ENCODE peak calls at places on chromosomes 5 and 9, in nine cellular contexts. Q is spleen, H is heart left ventricle, I is osteocyte, M is breast epithelium, X is AG04449, J is GM10248, G is ovary, D is progenitor cell of endocrine pancreas. U is an unnamed sample.

GRCh38 chr5:93581738-93582414 is 857 bp upstream of the NR2F1-AS1 start:
- DNase-seq in Q (no peak), H (no peak), I (no peak), M (no peak), X (no peak), J (no peak), G (peak; percentile 71), D (no peak), U (peak; percentile 57)

GRCh38 chr5:78331523-78332080 is 28.8 kb upstream of the SCAMP1 start:
- DNase-seq in Q (no peak), H (no peak), I (no peak), M (no peak), X (no peak), J (no peak), G (no peak), D (no peak), U (no peak)

GRCh38 chr5:39190311-39191102 is 28.9 kb downstream of the FYB1 start:
- DNase-seq in Q (no peak), H (no peak), I (no peak), M (no peak), X (no peak), J (no peak), G (no peak), D (no peak), U (no peak)

GRCh38 chr9:90893706-90894105 is 92.1 kb downstream of the SYK start:
- DNase-seq in Q (no peak), H (no peak), I (peak; percentile 71), M (no peak), X (no peak), J (no peak), G (no peak), D (no peak), U (no peak)

GRCh38 chr9:94926457-94926852 is 200.0 kb downstream of the AOPEP start:
- DNase-seq in Q (no peak), H (no peak), I (no peak), M (no peak), X (no peak), J (no peak), G (no peak), D (no peak), U (no peak)

GRCh38 chr9:127561491-127562270 is 50.4 kb upstream of the STXBP1 start:
- DNase-seq in Q (no peak), H (peak; percentile 92), I (peak; percentile 98), M (peak; percentile 90), X (peak; percentile 92), J (no peak), G (peak; percentile 91), D (no peak), U (peak; percentile 99)

GRCh38 chr5:132010645-132011560 is 555 bp downstream of the ACSL6 start:
- DNase-seq in Q (no peak), H (no peak), I (peak; percentile 75), M (no peak), X (no peak), J (no peak), G (no peak), D (no peak), U (no peak)

GRCh38 chr5:132477784-132478497 is 12.6 kb downstream of the IRF1 start:
- DNase-seq in Q (peak; percentile 82), H (peak; percentile 24), I (no peak), M (no peak), X (no peak), J (no peak), G (no peak), D (no peak), U (no peak)

GRCh38 chr9:115058175-115058574 is 59.8 kb downstream of the TNC start:
- DNase-seq in Q (no peak), H (no peak), I (no peak), M (no peak), X (no peak), J (no peak), G (no peak), D (no peak), U (no peak)

GRCh38 chr5:148957591-148958202 is 105.2 kb downstream of the SH3TC2 start:
- DNase-seq in Q (peak; percentile 79), H (no peak), I (no peak), M (no peak), X (no peak), J (peak; percentile 54), G (no peak), D (peak; percentile 32), U (peak; percentile 71)

GRCh38 chr5:1295650-1296037 is 776 bp upstream of the TERT start:
- DNase-seq in Q (peak; percentile 76), H (no peak), I (peak; percentile 83), M (no peak), X (no peak), J (no peak), G (no peak), D (no peak), U (no peak)

GRCh38 chr9:130478731-130479575 is 34.2 kb downstream of the ASS1 start:
- DNase-seq in Q (no peak), H (no peak), I (no peak), M (no peak), X (no peak), J (no peak), G (no peak), D (no peak), U (no peak)

GRCh38 chr9:130482463-130482862 is 37.7 kb downstream of the ASS1 start:
- DNase-seq in Q (no peak), H (no peak), I (no peak), M (no peak), X (no peak), J (no peak), G (no peak), D (no peak), U (no peak)

GRCh38 chr9:130478152-130478551 is 33.4 kb downstream of the ASS1 start:
- DNase-seq in Q (no peak), H (no peak), I (no peak), M (no peak), X (no peak), J (no peak), G (no peak), D (no peak), U (no peak)

GRCh38 chr9:130479587-130479986 is 34.8 kb downstream of the ASS1 start:
- DNase-seq in Q (no peak), H (no peak), I (no peak), M (no peak), X (no peak), J (no peak), G (no peak), D (no peak), U (no peak)

DNA sequence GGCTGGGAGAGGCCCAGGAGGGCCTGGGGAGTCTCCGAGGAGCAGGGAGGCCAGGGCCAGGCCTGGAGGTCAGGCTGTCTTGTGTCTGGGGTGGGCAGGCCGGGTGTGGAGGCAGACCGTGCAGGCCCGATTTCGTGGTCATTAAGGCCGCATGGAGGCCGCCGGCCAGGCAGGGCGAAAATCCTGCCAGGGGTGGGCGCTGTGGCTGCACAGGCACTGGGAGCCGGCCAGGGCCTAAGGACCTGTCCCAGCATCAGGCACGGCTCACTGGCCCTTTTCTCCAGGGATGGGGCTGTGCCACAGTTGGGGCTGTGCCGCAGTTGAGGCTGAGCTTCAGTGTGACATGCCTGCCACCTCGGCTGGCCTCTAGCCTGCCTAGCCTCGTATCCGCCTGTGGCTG is 35.9 kb downstream of the ASS1 start:
- DNase-seq in Q (no peak), H (no peak), I (no peak), M (no peak), X (no peak), J (no peak), G (no peak), D (no peak), U (no peak)
- TF ChIP-seq CTCF in Q (no peak), H (no peak), I (peak; percentile 8), M (no peak), X (no peak), J (no peak), G (no peak), D (peak; percentile 39), U (no peak)

GRCh38 chr5:102905052-102905451 is 149.9 kb downstream of the PAM start:
- DNase-seq in Q (no peak), H (no peak), I (no peak), M (no peak), X (no peak), J (no peak), G (no peak), D (no peak), U (no peak)
- TF ChIP-seq CTCF in Q (no peak), H (no peak), I (no peak), M (no peak), X (no peak), J (no peak), G (no peak), D (no peak), U (no peak)

GRCh38 chr5:170225326-170226137 is 7.3 kb upstream of the C5orf58 start:
- DNase-seq in Q (peak; percentile 81), H (peak; percentile 70), I (peak; percentile 86), M (peak; percentile 67), X (no peak), J (peak; percentile 71), G (peak; percentile 85), D (peak; percentile 55), U (peak; percentile 83)

GRCh38 chr5:170226661-170227060 is 6.1 kb upstream of the C5orf58 start:
- DNase-seq in Q (no peak), H (no peak), I (no peak), M (no peak), X (no peak), J (no peak), G (peak; percentile 32), D (no peak), U (no peak)

GRCh38 chr5:170223906-170224305 is 8.9 kb upstream of the C5orf58 start:
- DNase-seq in Q (no peak), H (no peak), I (no peak), M (no peak), X (no peak), J (no peak), G (no peak), D (no peak), U (peak; percentile 30)

GRCh38 chr5:170223349-170223748 is 9.4 kb upstream of the C5orf58 start:
- DNase-seq in Q (no peak), H (no peak), I (no peak), M (no peak), X (no peak), J (no peak), G (no peak), D (no peak), U (no peak)

DNA sequence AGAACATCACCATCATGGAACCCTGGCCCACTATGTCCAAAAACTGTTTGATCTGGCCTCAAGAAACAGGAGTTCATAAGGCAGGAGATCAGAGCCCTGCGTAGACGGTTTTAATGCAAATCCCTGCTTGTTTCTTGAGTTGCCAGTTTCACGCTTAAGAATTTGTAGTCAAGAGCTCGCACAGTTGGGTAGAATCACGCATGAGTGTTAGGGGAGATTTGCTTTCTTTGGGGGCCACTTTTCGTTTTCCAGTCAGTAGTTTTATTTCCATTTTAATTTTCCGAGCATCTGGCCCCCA is 6.7 kb upstream of the C5orf58 start:
- DNase-seq in Q (no peak), H (no peak), I (no peak), M (no peak), X (no peak), J (no peak), G (no peak), D (no peak), U (no peak)
- TF ChIP-seq CTCF in Q (peak; percentile 2), H (no peak), I (no peak), M (no peak), X (no peak), J (no peak), G (no peak), D (no peak), U (no peak)

DNA sequence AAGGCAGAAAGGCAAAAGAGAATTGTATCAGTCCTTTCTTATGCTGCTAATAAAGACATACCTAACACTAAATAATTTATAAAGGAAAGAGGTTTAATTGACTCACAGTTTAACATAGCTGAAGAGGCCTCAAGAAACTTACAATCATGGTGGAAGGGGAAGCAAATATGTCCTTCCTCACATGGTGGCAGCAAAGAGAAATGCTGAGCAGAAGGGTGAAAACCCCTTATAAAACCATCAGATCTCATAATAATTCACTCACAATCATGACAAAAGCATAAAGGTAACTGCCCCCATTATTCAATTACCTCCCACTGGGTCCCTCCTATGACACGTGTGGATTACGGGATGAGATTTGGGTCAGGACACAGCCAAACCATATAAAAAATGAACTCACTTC is 312.5 kb upstream of the PTGER4 start:
- DNase-seq in Q (no peak), H (no peak), I (no peak), M (no peak), X (no peak), J (no peak), G (no peak), D (no peak), U (no peak)
- TF ChIP-seq CTCF in Q (no peak), H (peak; percentile 26), I (peak; percentile 47), M (no peak), X (no peak), J (no peak), G (no peak), D (no peak), U (peak; percentile 9)